ENCODE peak calls at places on chromosomes 6 and 20, in seven cellular contexts. One of them, this sample, is unnamed.

GRCh38 chr6:132887204-132887603 is 72.8 kb downstream of the RPS12 start:
- DNase-seq in tibial artery: no peak
- DNase-seq in epithelial cell of esophagus: peak; percentile 79
- DNase-seq in ascending aorta: no peak
- DNase-seq in ovary: no peak
- DNase-seq in naive thymus-derived CD4-positive, alpha-beta T cell: no peak
- DNase-seq in CD8-positive, alpha-beta T cell: no peak
- DNase-seq in this sample: no peak

GRCh38 chr6:134060491-134061106 is 8.2 kb upstream of the SLC2A12 start:
- DNase-seq in tibial artery: no peak
- DNase-seq in epithelial cell of esophagus: peak; percentile 75
- DNase-seq in ascending aorta: no peak
- DNase-seq in ovary: no peak
- DNase-seq in naive thymus-derived CD4-positive, alpha-beta T cell: no peak
- DNase-seq in CD8-positive, alpha-beta T cell: no peak
- DNase-seq in this sample: no peak

GRCh38 chr6:30152910-30153309 is 8.1 kb downstream of the TRIM10 start:
- DNase-seq in tibial artery: no peak
- DNase-seq in epithelial cell of esophagus: no peak
- DNase-seq in ascending aorta: no peak
- DNase-seq in ovary: no peak
- DNase-seq in naive thymus-derived CD4-positive, alpha-beta T cell: no peak
- DNase-seq in CD8-positive, alpha-beta T cell: no peak
- DNase-seq in this sample: no peak

GRCh38 chr6:37289931-37290330 is 32.0 kb upstream of the TMEM217 start:
- DNase-seq in tibial artery: no peak
- DNase-seq in epithelial cell of esophagus: no peak
- DNase-seq in ascending aorta: no peak
- DNase-seq in ovary: no peak
- DNase-seq in naive thymus-derived CD4-positive, alpha-beta T cell: peak; percentile 48
- DNase-seq in CD8-positive, alpha-beta T cell: no peak
- DNase-seq in this sample: peak; percentile 34

GRCh38 chr6:144066745-144067484 is 28.5 kb downstream of the SF3B5 start:
- DNase-seq in tibial artery: no peak
- DNase-seq in epithelial cell of esophagus: no peak
- DNase-seq in ascending aorta: no peak
- DNase-seq in ovary: no peak
- DNase-seq in naive thymus-derived CD4-positive, alpha-beta T cell: no peak
- DNase-seq in CD8-positive, alpha-beta T cell: no peak
- DNase-seq in this sample: peak; percentile 59

GRCh38 chr6:142300758-142301251 is 1.0 kb upstream of the ADGRG6 start:
- DNase-seq in tibial artery: no peak
- DNase-seq in epithelial cell of esophagus: peak; percentile 100
- DNase-seq in ascending aorta: no peak
- DNase-seq in ovary: no peak
- DNase-seq in naive thymus-derived CD4-positive, alpha-beta T cell: no peak
- DNase-seq in CD8-positive, alpha-beta T cell: no peak
- DNase-seq in this sample: no peak

GRCh38 chr6:32224696-32225095 is 829 bp upstream of the NOTCH4 start:
- DNase-seq in tibial artery: peak; percentile 6
- DNase-seq in epithelial cell of esophagus: no peak
- DNase-seq in ascending aorta: no peak
- DNase-seq in ovary: no peak
- DNase-seq in naive thymus-derived CD4-positive, alpha-beta T cell: no peak
- DNase-seq in CD8-positive, alpha-beta T cell: no peak
- DNase-seq in this sample: peak; percentile 36

GRCh38 chr6:2768696-2769095 is 3.5 kb downstream of the WRNIP1 start:
- DNase-seq in tibial artery: no peak
- DNase-seq in epithelial cell of esophagus: no peak
- DNase-seq in ascending aorta: no peak
- DNase-seq in ovary: no peak
- DNase-seq in naive thymus-derived CD4-positive, alpha-beta T cell: no peak
- DNase-seq in CD8-positive, alpha-beta T cell: no peak
- DNase-seq in this sample: no peak

GRCh38 chr6:99573980-99574617 is 5.6 kb upstream of the CCNC start:
- DNase-seq in tibial artery: no peak
- DNase-seq in epithelial cell of esophagus: no peak
- DNase-seq in ascending aorta: no peak
- DNase-seq in ovary: no peak
- DNase-seq in naive thymus-derived CD4-positive, alpha-beta T cell: no peak
- DNase-seq in CD8-positive, alpha-beta T cell: no peak
- DNase-seq in this sample: no peak

GRCh38 chr20:37997516-37997915 is 35.7 kb downstream of the TTI1 start:
- DNase-seq in tibial artery: no peak
- DNase-seq in epithelial cell of esophagus: no peak
- DNase-seq in ascending aorta: no peak
- DNase-seq in ovary: no peak
- DNase-seq in naive thymus-derived CD4-positive, alpha-beta T cell: no peak
- DNase-seq in CD8-positive, alpha-beta T cell: no peak
- DNase-seq in this sample: no peak

GRCh38 chr6:49551126-49551865 is 828 bp downstream of the C6orf141 start:
- DNase-seq in tibial artery: peak; percentile 65
- DNase-seq in epithelial cell of esophagus: peak; percentile 27
- DNase-seq in ascending aorta: no peak
- DNase-seq in ovary: no peak
- DNase-seq in naive thymus-derived CD4-positive, alpha-beta T cell: peak; percentile 27
- DNase-seq in CD8-positive, alpha-beta T cell: no peak
- DNase-seq in this sample: peak; percentile 19

GRCh38 chr20:25294459-25295385 is 46.8 kb downstream of the PYGB start:
- DNase-seq in tibial artery: no peak
- DNase-seq in epithelial cell of esophagus: peak; percentile 36
- DNase-seq in ascending aorta: no peak
- DNase-seq in ovary: peak; percentile 52
- DNase-seq in naive thymus-derived CD4-positive, alpha-beta T cell: peak; percentile 55
- DNase-seq in CD8-positive, alpha-beta T cell: peak; percentile 75
- DNase-seq in this sample: peak; percentile 67

GRCh38 chr20:8117636-8118413 is 14.2 kb upstream of the PLCB1 start:
- DNase-seq in tibial artery: no peak
- DNase-seq in epithelial cell of esophagus: no peak
- DNase-seq in ascending aorta: no peak
- DNase-seq in ovary: no peak
- DNase-seq in naive thymus-derived CD4-positive, alpha-beta T cell: no peak
- DNase-seq in CD8-positive, alpha-beta T cell: no peak
- DNase-seq in this sample: no peak

GRCh38 chr6:166761801-166762200 is 134.8 kb upstream of the RPS6KA2 start:
- DNase-seq in tibial artery: peak; percentile 24
- DNase-seq in epithelial cell of esophagus: no peak
- DNase-seq in ascending aorta: no peak
- DNase-seq in ovary: no peak
- DNase-seq in naive thymus-derived CD4-positive, alpha-beta T cell: no peak
- DNase-seq in CD8-positive, alpha-beta T cell: no peak
- DNase-seq in this sample: no peak

GRCh38 chr6:120526576-120526975 is 807.7 kb downstream of the TBC1D32 start:
- DNase-seq in tibial artery: no peak
- DNase-seq in epithelial cell of esophagus: no peak
- DNase-seq in ascending aorta: no peak
- DNase-seq in ovary: no peak
- DNase-seq in naive thymus-derived CD4-positive, alpha-beta T cell: no peak
- DNase-seq in CD8-positive, alpha-beta T cell: no peak
- DNase-seq in this sample: no peak

GRCh38 chr6:148396926-148397325 is 54.3 kb downstream of the SASH1 start:
- DNase-seq in tibial artery: no peak
- DNase-seq in epithelial cell of esophagus: no peak
- DNase-seq in ascending aorta: no peak
- DNase-seq in ovary: no peak
- DNase-seq in naive thymus-derived CD4-positive, alpha-beta T cell: no peak
- DNase-seq in CD8-positive, alpha-beta T cell: no peak
- DNase-seq in this sample: no peak

GRCh38 chr20:4154958-4155411 is 139.6 kb upstream of the RNF24 start:
- DNase-seq in tibial artery: no peak
- DNase-seq in epithelial cell of esophagus: no peak
- DNase-seq in ascending aorta: no peak
- DNase-seq in ovary: no peak
- DNase-seq in naive thymus-derived CD4-positive, alpha-beta T cell: no peak
- DNase-seq in CD8-positive, alpha-beta T cell: no peak
- DNase-seq in this sample: no peak

GRCh38 chr20:1894951-1895673 is at the start of gene SIRPA:
- DNase-seq in tibial artery: peak; percentile 87
- DNase-seq in epithelial cell of esophagus: peak; percentile 75
- DNase-seq in ascending aorta: no peak
- DNase-seq in ovary: peak; percentile 77
- DNase-seq in naive thymus-derived CD4-positive, alpha-beta T cell: no peak
- DNase-seq in CD8-positive, alpha-beta T cell: no peak
- DNase-seq in this sample: no peak

GRCh38 chr6:82413868-82414267 is 50.3 kb downstream of the TPBG start:
- DNase-seq in tibial artery: no peak
- DNase-seq in epithelial cell of esophagus: no peak
- DNase-seq in ascending aorta: no peak
- DNase-seq in ovary: no peak
- DNase-seq in naive thymus-derived CD4-positive, alpha-beta T cell: no peak
- DNase-seq in CD8-positive, alpha-beta T cell: no peak
- DNase-seq in this sample: no peak

GRCh38 chr6:123316733-123317323 is 319.9 kb downstream of the TRDN start:
- DNase-seq in tibial artery: no peak
- DNase-seq in epithelial cell of esophagus: peak; percentile 22
- DNase-seq in ascending aorta: no peak
- DNase-seq in ovary: no peak
- DNase-seq in naive thymus-derived CD4-positive, alpha-beta T cell: no peak
- DNase-seq in CD8-positive, alpha-beta T cell: no peak
- DNase-seq in this sample: peak; percentile 1

GRCh38 chr6:42190784-42191183 is 4.0 kb downstream of the GUCA1B start:
- DNase-seq in tibial artery: no peak
- DNase-seq in epithelial cell of esophagus: no peak
- DNase-seq in ascending aorta: no peak
- DNase-seq in ovary: no peak
- DNase-seq in naive thymus-derived CD4-positive, alpha-beta T cell: no peak
- DNase-seq in CD8-positive, alpha-beta T cell: no peak
- DNase-seq in this sample: no peak

GRCh38 chr6:42195415-42195814 is 659 bp upstream of the GUCA1B start:
- DNase-seq in tibial artery: no peak
- DNase-seq in epithelial cell of esophagus: no peak
- DNase-seq in ascending aorta: no peak
- DNase-seq in ovary: no peak
- DNase-seq in naive thymus-derived CD4-positive, alpha-beta T cell: no peak
- DNase-seq in CD8-positive, alpha-beta T cell: no peak
- DNase-seq in this sample: no peak

GRCh38 chr6:42197574-42198362 is 3.0 kb upstream of the GUCA1B start:
- DNase-seq in tibial artery: no peak
- DNase-seq in epithelial cell of esophagus: peak; percentile 42
- DNase-seq in ascending aorta: no peak
- DNase-seq in ovary: no peak
- DNase-seq in naive thymus-derived CD4-positive, alpha-beta T cell: no peak
- DNase-seq in CD8-positive, alpha-beta T cell: no peak
- DNase-seq in this sample: no peak

GRCh38 chr6:42194056-42194455 is 700 bp downstream of the GUCA1B start:
- DNase-seq in tibial artery: no peak
- DNase-seq in epithelial cell of esophagus: no peak
- DNase-seq in ascending aorta: no peak
- DNase-seq in ovary: no peak
- DNase-seq in naive thymus-derived CD4-positive, alpha-beta T cell: no peak
- DNase-seq in CD8-positive, alpha-beta T cell: no peak
- DNase-seq in this sample: no peak

GRCh38 chr6:42193491-42193894 is 1.3 kb downstream of the GUCA1B start:
- DNase-seq in tibial artery: no peak
- DNase-seq in epithelial cell of esophagus: peak; percentile 83
- DNase-seq in ascending aorta: no peak
- DNase-seq in ovary: no peak
- DNase-seq in naive thymus-derived CD4-positive, alpha-beta T cell: no peak
- DNase-seq in CD8-positive, alpha-beta T cell: no peak
- DNase-seq in this sample: no peak
- H3K4me3 ChIP-seq in tibial artery: no peak overlapping the region
- H3K4me3 ChIP-seq in epithelial cell of esophagus: no peak overlapping the region
- H3K4me3 ChIP-seq in ascending aorta: no peak overlapping the region
- H3K4me3 ChIP-seq in ovary: no peak overlapping the region
- H3K4me3 ChIP-seq in naive thymus-derived CD4-positive, alpha-beta T cell: no peak overlapping the region
- H3K4me3 ChIP-seq in CD8-positive, alpha-beta T cell: no peak overlapping the region
- H3K4me3 ChIP-seq in this sample: no peak overlapping the region

DNA sequence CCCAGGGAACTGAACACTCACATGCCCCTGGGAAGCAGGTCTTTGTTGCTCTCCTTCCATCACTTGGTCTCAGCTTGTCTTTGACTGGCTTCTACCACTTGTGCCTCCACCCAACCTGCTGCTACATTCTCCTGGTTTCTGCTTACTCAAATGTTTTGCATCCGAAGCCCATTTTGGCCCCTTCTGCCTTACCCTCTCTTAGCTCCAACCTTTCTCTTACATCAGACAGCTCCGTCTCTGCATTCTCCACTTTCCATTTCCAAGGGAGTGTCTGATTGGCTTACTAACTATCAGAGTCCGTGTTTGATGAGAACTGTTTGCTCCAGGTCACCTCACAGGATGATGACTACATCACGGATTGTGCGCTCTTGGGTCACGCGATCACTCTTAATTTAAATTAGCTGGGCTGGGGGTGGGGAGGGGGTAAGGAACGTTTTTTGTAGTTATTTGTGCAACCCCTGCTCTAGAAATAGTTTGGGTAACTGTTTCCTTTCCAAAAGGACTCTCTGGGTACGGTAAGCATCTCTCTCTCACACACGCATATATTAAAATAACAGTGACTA is 844 bp upstream of the ABRACL start:
- DNase-seq in tibial artery: no peak
- DNase-seq in epithelial cell of esophagus: peak; percentile 43
- DNase-seq in ascending aorta: no peak
- DNase-seq in ovary: no peak
- DNase-seq in naive thymus-derived CD4-positive, alpha-beta T cell: no peak
- DNase-seq in CD8-positive, alpha-beta T cell: no peak
- DNase-seq in this sample: peak; percentile 22
- H3K4me3 ChIP-seq in tibial artery: peak overlapping the region; percentile 93
- H3K4me3 ChIP-seq in epithelial cell of esophagus: peak overlapping the region; percentile 80
- H3K4me3 ChIP-seq in ascending aorta: peak overlapping the region; percentile 72
- H3K4me3 ChIP-seq in ovary: peak overlapping the region; percentile 90
- H3K4me3 ChIP-seq in naive thymus-derived CD4-positive, alpha-beta T cell: peak overlapping the region; percentile 72
- H3K4me3 ChIP-seq in CD8-positive, alpha-beta T cell: peak overlapping the region; percentile 99
- H3K4me3 ChIP-seq in this sample: peak overlapping the region; percentile 95

GRCh38 chr6:35924146-35924545 is 3.2 kb upstream of the SRPK1 start:
- DNase-seq in tibial artery: no peak
- DNase-seq in epithelial cell of esophagus: no peak
- DNase-seq in ascending aorta: no peak
- DNase-seq in ovary: no peak
- DNase-seq in naive thymus-derived CD4-positive, alpha-beta T cell: no peak
- DNase-seq in CD8-positive, alpha-beta T cell: no peak
- DNase-seq in this sample: no peak

GRCh38 chr6:35919085-35919826 is 1.6 kb downstream of the SRPK1 start:
- DNase-seq in tibial artery: no peak
- DNase-seq in epithelial cell of esophagus: peak; percentile 85
- DNase-seq in ascending aorta: no peak
- DNase-seq in ovary: no peak
- DNase-seq in naive thymus-derived CD4-positive, alpha-beta T cell: no peak
- DNase-seq in CD8-positive, alpha-beta T cell: no peak
- DNase-seq in this sample: peak; percentile 19

GRCh38 chr6:35920793-35921732 is at the start of gene SRPK1:
- DNase-seq in tibial artery: peak; percentile 90
- DNase-seq in epithelial cell of esophagus: peak; percentile 90
- DNase-seq in ascending aorta: peak; percentile 32
- DNase-seq in ovary: peak; percentile 82
- DNase-seq in naive thymus-derived CD4-positive, alpha-beta T cell: peak; percentile 92
- DNase-seq in CD8-positive, alpha-beta T cell: peak; percentile 88
- DNase-seq in this sample: peak; percentile 93

GRCh38 chr6:35919827-35920751 is 809 bp downstream of the SRPK1 start:
- DNase-seq in tibial artery: no peak
- DNase-seq in epithelial cell of esophagus: peak; percentile 89
- DNase-seq in ascending aorta: no peak
- DNase-seq in ovary: no peak
- DNase-seq in naive thymus-derived CD4-positive, alpha-beta T cell: peak; percentile 55
- DNase-seq in CD8-positive, alpha-beta T cell: peak; percentile 56
- DNase-seq in this sample: peak; percentile 49

GRCh38 chr6:35922139-35922554 is 1.2 kb upstream of the SRPK1 start:
- DNase-seq in tibial artery: no peak
- DNase-seq in epithelial cell of esophagus: no peak
- DNase-seq in ascending aorta: no peak
- DNase-seq in ovary: no peak
- DNase-seq in naive thymus-derived CD4-positive, alpha-beta T cell: no peak
- DNase-seq in CD8-positive, alpha-beta T cell: no peak
- DNase-seq in this sample: no peak
- H3K4me3 ChIP-seq in tibial artery: no peak overlapping the region
- H3K4me3 ChIP-seq in epithelial cell of esophagus: no peak overlapping the region
- H3K4me3 ChIP-seq in ascending aorta: no peak overlapping the region
- H3K4me3 ChIP-seq in ovary: no peak overlapping the region
- H3K4me3 ChIP-seq in naive thymus-derived CD4-positive, alpha-beta T cell: no peak overlapping the region
- H3K4me3 ChIP-seq in CD8-positive, alpha-beta T cell: no peak overlapping the region
- H3K4me3 ChIP-seq in this sample: peak overlapping the region; percentile 78

GRCh38 chr20:46111836-46112212 is 6.3 kb upstream of the CD40 start:
- DNase-seq in tibial artery: no peak
- DNase-seq in epithelial cell of esophagus: no peak
- DNase-seq in ascending aorta: no peak
- DNase-seq in ovary: no peak
- DNase-seq in naive thymus-derived CD4-positive, alpha-beta T cell: no peak
- DNase-seq in CD8-positive, alpha-beta T cell: no peak
- DNase-seq in this sample: no peak
- H3K4me3 ChIP-seq in tibial artery: no peak overlapping the region
- H3K4me3 ChIP-seq in epithelial cell of esophagus: no peak overlapping the region
- H3K4me3 ChIP-seq in ascending aorta: no peak overlapping the region
- H3K4me3 ChIP-seq in ovary: no peak overlapping the region
- H3K4me3 ChIP-seq in naive thymus-derived CD4-positive, alpha-beta T cell: no peak overlapping the region
- H3K4me3 ChIP-seq in CD8-positive, alpha-beta T cell: no peak overlapping the region
- H3K4me3 ChIP-seq in this sample: no peak overlapping the region